ENCODE peak calls at places on chromosome 21, in seven cellular contexts. T is EL; F is fibroblast of the aortic adventitia; R is T-cell; H is activated T-cell treated with anti-CD3 and anti-CD28 coated beads, Interleukin-2, amount 50 U/mL, for 48 hours; K is sigmoid colon; N is myocyte. E is an unnamed sample.

GRCh38 chr21:31862078-31862477 is 10.7 kb upstream of the HUNK start:
- DNase-seq in K (no peak), N (no peak), H (no peak), R (no peak), F (no peak), T (no peak), E (no peak)

GRCh38 chr21:45003331-45004058 is 63.7 kb downstream of the SLX9 start:
- DNase-seq in K (peak; percentile 66), N (no peak), T (no peak), H (no peak), F (no peak), R (no peak), E (no peak)

GRCh38 chr21:43585924-43586411 is 73.3 kb downstream of the HSF2BP start:
- DNase-seq in R (no peak), T (peak; percentile 100), F (peak; percentile 100), H (no peak), K (peak; percentile 84), N (peak; percentile 94), E (peak; percentile 90)

GRCh38 chr21:37770496-37770895 is 145.8 kb downstream of the KCNJ6 start:
- DNase-seq in H (no peak), R (no peak), F (no peak), T (no peak), N (no peak), K (no peak), E (no peak)

GRCh38 chr21:28675265-28676041 is 317.2 kb downstream of the LTN1 start:
- DNase-seq in K (no peak), R (no peak), H (no peak), N (peak; percentile 52), T (peak; percentile 19), F (peak; percentile 71), E (no peak)

GRCh38 chr21:45532826-45533730 is 9.2 kb downstream of the SLC19A1 start:
- DNase-seq in H (no peak), K (peak; percentile 59), F (no peak), T (no peak), R (no peak), N (no peak), E (no peak)

GRCh38 chr21:14569868-14570267 is 23.8 kb upstream of the SAMSN1 start:
- DNase-seq in N (no peak), H (no peak), F (no peak), K (no peak), T (no peak), R (no peak), E (no peak)

GRCh38 chr21:21559285-21560045 is 561.3 kb downstream of the NCAM2 start:
- DNase-seq in K (no peak), R (no peak), N (peak; percentile 57), F (no peak), H (no peak), T (no peak), E (no peak)

GRCh38 chr21:34994646-34995631 is 54.2 kb downstream of the RUNX1 start:
- DNase-seq in K (no peak), T (no peak), H (peak; percentile 64), F (no peak), N (no peak), R (no peak), E (no peak)

GRCh38 chr21:43808832-43809251 is 19.5 kb downstream of the RRP1 start:
- DNase-seq in F (no peak), K (no peak), N (no peak), T (no peak), H (no peak), R (no peak), E (no peak)

GRCh38 chr21:44299458-44300261 is at the start of gene PFKL:
- DNase-seq in F (peak; percentile 48), K (peak; percentile 81), T (peak; percentile 80), R (no peak), H (peak; percentile 79), N (peak; percentile 69), E (peak; percentile 69)

GRCh38 chr21:29233611-29234540 is 64.8 kb upstream of the BACH1 start:
- DNase-seq in T (no peak), R (no peak), N (no peak), H (peak; percentile 43), F (no peak), K (no peak), E (no peak)

GRCh38 chr21:17759546-17760178 is 59.5 kb downstream of the C21orf91 start:
- DNase-seq in N (no peak), R (no peak), H (no peak), T (no peak), K (no peak), F (no peak), E (no peak)

E was measured in LoVo.